ENCODE peak calls at places on chromosomes 4 and X, in four cellular contexts. C is ascending aorta, X is keratinocyte, D is HCT116. O is an unnamed sample.

GRCh38 chr4:184856277-184856609 is 30.5 kb upstream of the ACSL1 start:
- DNase-seq in C (no peak), X (no peak), D (no peak), O (no peak)

GRCh38 chr4:404006-404405 is 66.4 kb downstream of the ZNF141 start:
- DNase-seq in C (no peak), X (no peak), D (no peak), O (no peak)

GRCh38 chr4:8514391-8514790 is 65.8 kb upstream of the GPR78 start:
- DNase-seq in C (no peak), X (no peak), D (no peak), O (no peak)

GRCh38 chr4:32163125-32163524 is 1443.0 kb downstream of the PCDH7 start:
- DNase-seq in C (no peak), X (no peak), D (no peak), O (no peak)

GRCh38 chr4:140300271-140300970 is 73.0 kb upstream of the SCOC start:
- DNase-seq in C (no peak), X (peak), D (peak), O (no peak)

GRCh38 chrX:39907964-39908616 is 189.7 kb downstream of the BCOR start:
- DNase-seq in C (peak), X (peak), D (peak), O (no peak)

GRCh38 chr4:31995943-31996901 is 1276.1 kb downstream of the PCDH7 start:
- DNase-seq in C (no peak), X (no peak), D (no peak), O (no peak)

GRCh38 chr4:97027989-97028388 is 1115.3 kb downstream of the STPG2 start:
- DNase-seq in C (no peak), X (no peak), D (no peak), O (no peak)

GRCh38 chrX:130114141-130114561 is 3.9 kb upstream of the ELF4 start:
- DNase-seq in C (no peak), X (no peak), D (no peak), O (no peak)

GRCh38 chr4:1866095-1866755 is 5.0 kb upstream of the NSD2 start:
- DNase-seq in C (no peak), X (no peak), D (no peak), O (no peak)

GRCh38 chr4:47160095-47160494 is 128.7 kb downstream of the GABRB1 start:
- DNase-seq in C (no peak), X (no peak), D (no peak), O (no peak)

GRCh38 chrX:77346859-77347258 is 100.3 kb upstream of the FGF16 start:
- DNase-seq in C (no peak), X (no peak), D (no peak), O (no peak)

GRCh38 chrX:155048997-155049619 is 21.8 kb downstream of the CMC4 start:
- DNase-seq in C (no peak), X (no peak), D (no peak), O (no peak)

GRCh38 chr4:5751918-5752802 is 41.2 kb downstream of the EVC start:
- DNase-seq in C (no peak), X (no peak), D (no peak), O (no peak)

GRCh38 chr4:38581708-38582107 is 82.3 kb upstream of the KLF3 start:
- DNase-seq in C (no peak), X (no peak), D (no peak), O (no peak)

GRCh38 chrX:105136786-105137185 is 83.7 kb downstream of the TEX13A start:
- DNase-seq in C (no peak), X (no peak), D (no peak), O (no peak)

GRCh38 chr4:108247511-108248088 is 78.9 kb upstream of the LEF1 start:
- DNase-seq in C (no peak), X (no peak), D (peak), O (no peak)

GRCh38 chr4:87978656-87979055 is 3.1 kb downstream of the SPP1 start:
- DNase-seq in C (no peak), X (no peak), D (no peak), O (no peak)

GRCh38 chr4:140092094-140092820 is 61.7 kb downstream of the MAML3 start:
- DNase-seq in C (no peak), X (no peak), D (no peak), O (no peak)

GRCh38 chrX:96436105-96436504 is 248.5 kb upstream of the DIAPH2 start:
- DNase-seq in C (no peak), X (no peak), D (no peak), O (no peak)

GRCh38 chr4:11693693-11694092 is 265.0 kb upstream of the HS3ST1 start:
- DNase-seq in C (no peak), X (no peak), D (no peak), O (no peak)

GRCh38 chr4:159227984-159228383 is 125.1 kb downstream of the RAPGEF2 start:
- DNase-seq in C (peak), X (peak), D (peak), O (no peak)

GRCh38 chrX:9048801-9049200 is 14.9 kb upstream of the FAM9B start:
- DNase-seq in C (no peak), X (no peak), D (no peak), O (no peak)

GRCh38 chr4:174545268-174545667 is 23.0 kb upstream of the HPGD start:
- DNase-seq in C (no peak), X (no peak), D (no peak), O (no peak)

GRCh38 chr4:27008693-27009092 is 148.1 kb downstream of the STIM2 start:
- DNase-seq in C (no peak), X (no peak), D (no peak), O (no peak)

GRCh38 chr4:113564493-113564892 is 197.0 kb downstream of the CAMK2D start:
- DNase-seq in C (no peak), X (no peak), D (no peak), O (no peak)

GRCh38 chrX:45888518-45888917 is 656.7 kb downstream of the ZNF674 start:
- DNase-seq in C (no peak), X (no peak), D (no peak), O (no peak)

GRCh38 chr4:113738251-113738650 is 23.3 kb downstream of the CAMK2D start:
- DNase-seq in C (no peak), X (no peak), D (no peak), O (no peak)

GRCh38 chr4:139020384-139020783 is 4.8 kb downstream of the NOCT start:
- DNase-seq in C (no peak), X (no peak), D (no peak), O (no peak)

DNA sequence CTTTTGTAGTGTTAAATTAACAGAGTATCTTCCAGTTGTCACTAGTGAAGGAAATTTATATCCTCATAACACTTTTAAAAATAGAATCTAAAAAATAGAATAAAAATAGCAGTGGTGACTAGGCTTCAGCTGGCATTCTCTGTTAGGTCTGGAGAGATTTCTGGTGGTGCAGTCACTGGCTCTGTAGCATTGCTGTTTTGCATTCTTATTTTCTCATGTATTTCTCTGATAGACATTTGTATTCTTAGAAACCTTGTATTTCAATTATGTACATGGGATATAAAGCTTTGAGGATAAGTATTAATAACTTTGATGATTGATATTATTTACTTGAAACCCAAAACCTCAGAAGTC is 87.6 kb downstream of the TMEM131L start:
- DNase-seq in C (no peak), X (no peak), D (no peak), O (no peak)
- TF ChIP-seq CTCF in C (no peak), X (no peak), D (no peak), O (no peak)

GRCh38 chrX:153817291-153817690 is 13.1 kb downstream of the PDZD4 start:
- DNase-seq in C (no peak), X (no peak), D (no peak), O (no peak)

GRCh38 chrX:153818571-153819397 is 11.6 kb downstream of the PDZD4 start:
- DNase-seq in C (no peak), X (no peak), D (no peak), O (no peak)

GRCh38 chrX:153821066-153821465 is 9.3 kb downstream of the PDZD4 start:
- DNase-seq in C (no peak), X (no peak), D (no peak), O (no peak)

GRCh38 chrX:153820601-153821000 is 9.7 kb downstream of the PDZD4 start:
- DNase-seq in C (no peak), X (no peak), D (no peak), O (no peak)

DNA sequence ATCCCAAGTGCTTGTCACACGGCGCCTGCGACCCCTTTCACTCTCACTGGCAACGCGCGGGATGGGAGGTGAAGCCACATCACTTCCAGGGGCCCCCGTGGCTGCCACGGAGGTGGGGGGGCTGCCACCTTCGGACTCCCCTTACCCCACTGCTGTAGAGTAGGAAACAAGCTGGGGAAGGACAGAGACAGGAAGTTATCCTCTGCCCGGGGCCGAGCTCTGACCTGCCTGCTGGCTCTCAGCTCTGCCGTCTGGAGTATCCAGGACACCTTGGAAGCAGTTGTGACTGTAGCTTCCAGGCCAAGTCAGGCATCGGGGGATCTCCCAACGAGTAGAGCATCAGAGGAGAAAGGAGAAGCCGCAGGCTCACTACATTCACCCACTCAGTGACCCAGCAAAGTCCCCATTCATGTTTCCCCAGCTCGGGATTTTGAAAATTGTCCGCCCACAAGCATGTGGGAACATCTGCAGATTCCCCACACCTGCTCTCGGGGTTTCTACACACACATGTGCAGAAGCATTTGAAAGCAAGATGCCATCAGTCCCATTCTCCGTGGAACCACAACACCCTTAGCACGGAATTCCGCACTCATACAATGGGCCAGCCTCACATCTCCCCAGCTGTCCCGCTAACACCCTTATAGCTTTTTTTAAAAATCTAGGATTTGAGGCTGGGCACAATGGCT is 10.8 kb downstream of the PDZD4 start:
- DNase-seq in C (no peak), X (no peak), D (no peak), O (no peak)
- H3K4me3 ChIP-seq in C (peak), X (no peak), D (peak), O (peak)

DNA sequence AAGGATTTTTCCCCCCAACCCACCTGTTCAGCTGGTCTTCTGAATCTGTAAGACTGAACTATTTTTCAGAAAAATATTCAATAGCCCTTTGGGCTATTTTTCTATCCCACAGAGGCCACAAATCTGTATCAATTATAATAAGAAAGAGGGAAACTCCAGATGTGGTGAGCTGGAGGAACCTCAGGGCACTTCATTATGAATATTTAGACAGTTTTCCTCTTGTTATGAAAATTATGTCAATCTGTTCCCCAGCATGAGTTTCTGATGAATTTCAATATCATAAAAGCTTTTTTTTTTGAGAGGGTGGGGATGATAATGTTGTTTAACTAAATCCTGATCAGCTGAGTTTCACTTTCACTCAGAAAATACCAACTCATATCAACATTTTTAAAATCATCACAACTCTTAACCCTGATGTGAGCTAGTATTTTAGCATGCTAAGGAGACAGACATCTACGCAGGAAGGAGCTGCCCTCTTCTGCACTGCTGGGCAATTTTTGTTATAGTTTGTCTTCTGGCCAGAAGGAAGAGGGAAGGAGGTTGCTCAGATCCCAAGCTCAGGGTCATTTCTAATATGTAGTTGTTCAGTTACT is 127.3 kb upstream of the MAP3K15 start:
- DNase-seq in C (no peak), X (no peak), D (no peak), O (no peak)
- TF ChIP-seq CTCF in C (no peak), X (no peak), D (no peak), O (no peak)

DNA sequence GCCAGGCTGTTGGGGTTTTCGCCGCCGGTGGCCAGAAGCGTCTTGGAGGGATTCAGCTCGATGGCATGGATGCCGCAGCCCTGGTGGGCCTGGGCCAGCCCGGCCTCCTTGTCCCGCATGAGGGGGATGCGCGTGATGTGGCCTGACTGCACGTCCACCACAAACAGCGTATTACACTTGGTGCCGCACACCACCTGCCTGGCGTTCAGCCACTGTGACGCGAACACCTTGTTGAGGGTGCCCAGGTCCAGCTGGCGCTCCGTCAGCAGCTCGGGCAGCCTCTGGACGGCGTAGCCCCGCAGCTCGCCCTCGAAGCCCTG is 728 bp downstream of the DCAF12L2 start:
- DNase-seq in C (no peak), X (no peak), D (no peak), O (no peak)
- H3K4me3 ChIP-seq in C (peak), X (no peak), D (no peak), O (no peak)

GRCh38 chr4:156763511-156763910 is 208.1 kb downstream of the PDGFC start:
- DNase-seq in C (no peak), X (no peak), D (no peak), O (peak)

GRCh38 chr4:156765277-156765676 is 206.3 kb downstream of the PDGFC start:
- DNase-seq in C (no peak), X (no peak), D (no peak), O (no peak)

GRCh38 chr4:156762851-156763250 is 208.7 kb downstream of the PDGFC start:
- DNase-seq in C (no peak), X (no peak), D (no peak), O (no peak)

GRCh38 chr4:156764846-156765245 is 206.8 kb downstream of the PDGFC start:
- DNase-seq in C (no peak), X (no peak), D (no peak), O (no peak)

GRCh38 chr4:156764145-156764544 is 207.5 kb downstream of the PDGFC start:
- DNase-seq in C (no peak), X (no peak), D (no peak), O (no peak)
- TF ChIP-seq CTCF in C (no peak), X (no peak), D (no peak), O (no peak)